ENCODE peak calls at places on chromosome 14, in ten cellular contexts. Y is endothelial cell of umbilical vein, L is testis, J is GM12865, S is Caco-2, U is GM10248, F is mesothelial cell of epicardium, T is fibroblast of pulmonary artery, P is lung, B is MCF 10A. N is an unnamed sample.

GRCh38 chr14:64704145-64704742 is at the start of gene PLEKHG3:
- DNase-seq in L (peak; percentile 80), B (peak; percentile 80), Y (peak; percentile 68), J (no peak), T (peak; percentile 72), S (peak; percentile 92), F (peak; percentile 84), U (no peak), P (peak; percentile 76), N (peak; percentile 82)

GRCh38 chr14:69373104-69373503 is 25.0 kb downstream of the ERH start:
- DNase-seq in P (no peak), T (no peak), Y (no peak), U (no peak), L (no peak), B (no peak), J (no peak), F (no peak), S (no peak), N (no peak)

GRCh38 chr14:21109377-21110260 is 8.8 kb downstream of the TMEM253 start:
- DNase-seq in F (no peak), B (peak; percentile 41), P (no peak), U (peak; percentile 18), J (peak; percentile 84), L (no peak), S (no peak), T (no peak), Y (no peak), N (no peak)

GRCh38 chr14:95784137-95784536 is 70.2 kb upstream of the TCL1A start:
- DNase-seq in B (peak; percentile 59), Y (peak; percentile 15), J (peak; percentile 34), F (peak; percentile 55), U (peak; percentile 41), L (no peak), S (no peak), T (peak; percentile 32), P (no peak), N (no peak)

GRCh38 chr14:104494483-104494882 is 85.1 kb upstream of the C14orf180 start:
- DNase-seq in U (no peak), S (no peak), P (no peak), L (no peak), Y (no peak), T (no peak), B (no peak), F (no peak), J (no peak), N (no peak)

GRCh38 chr14:105161314-105161713 is 7.3 kb downstream of the JAG2 start:
- DNase-seq in F (no peak), U (no peak), Y (no peak), L (no peak), J (no peak), P (no peak), T (no peak), S (no peak), B (no peak), N (no peak)

GRCh38 chr14:50957296-50957695 is 13.0 kb upstream of the PYGL start:
- DNase-seq in T (peak; percentile 70), B (peak; percentile 66), P (no peak), L (no peak), Y (no peak), J (no peak), F (no peak), S (no peak), U (no peak), N (no peak)

GRCh38 chr14:22379727-22380126 is 209.3 kb downstream of the DAD1 start:
- DNase-seq in Y (no peak), U (no peak), T (no peak), F (no peak), J (no peak), P (no peak), L (no peak), S (no peak), B (no peak), N (no peak)

GRCh38 chr14:69376439-69376838 is 21.7 kb downstream of the ERH start:
- DNase-seq in B (peak; percentile 73), T (peak; percentile 93), F (no peak), P (no peak), S (no peak), U (no peak), Y (no peak), L (no peak), J (no peak), N (no peak)

DNA sequence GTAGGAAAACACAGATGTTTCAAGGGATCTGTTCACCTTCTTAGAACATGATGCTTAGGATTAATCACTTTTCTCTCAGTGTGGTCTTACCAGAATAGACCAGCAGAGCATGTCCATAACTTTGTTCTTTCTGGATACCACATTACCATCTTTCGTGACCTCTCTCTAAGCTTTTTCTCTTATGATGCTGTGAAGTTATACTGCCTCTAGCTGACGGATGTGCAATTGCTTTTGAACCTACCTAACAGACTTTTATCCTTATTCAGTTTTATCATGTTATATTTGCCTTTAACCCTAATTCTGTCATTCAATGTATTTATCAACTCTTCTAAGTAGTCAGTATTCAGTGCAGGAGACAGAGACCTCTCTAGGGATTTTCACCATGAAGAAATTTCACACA is 246.7 kb downstream of the DACT1 start:
- DNase-seq in F (no peak), S (no peak), Y (no peak), J (peak; percentile 5), B (no peak), P (no peak), L (no peak), U (no peak), T (no peak), N (no peak)
- TF ChIP-seq CTCF in F (no peak), S (peak; percentile 53), Y (no peak), J (peak; percentile 21), B (no peak), P (no peak), L (no peak), U (peak; percentile 7), T (peak; percentile 19), N (peak; percentile 56)

GRCh38 chr14:106556665-106557289 is 1030.4 kb downstream of the TMEM121 start:
- DNase-seq in P (peak; percentile 62), U (peak; percentile 45), Y (no peak), S (peak; percentile 72), B (peak; percentile 68), L (peak; percentile 87), T (no peak), F (no peak), J (peak; percentile 55), N (no peak)

GRCh38 chr14:106547735-106548550 is 1021.6 kb downstream of the TMEM121 start:
- DNase-seq in J (no peak), S (no peak), Y (no peak), U (no peak), L (no peak), F (no peak), B (no peak), P (no peak), T (no peak), N (no peak)

GRCh38 chr14:106549064-106549463 is 1022.7 kb downstream of the TMEM121 start:
- DNase-seq in F (no peak), U (no peak), Y (no peak), L (no peak), T (no peak), P (no peak), B (no peak), J (no peak), S (no peak), N (no peak)

DNA sequence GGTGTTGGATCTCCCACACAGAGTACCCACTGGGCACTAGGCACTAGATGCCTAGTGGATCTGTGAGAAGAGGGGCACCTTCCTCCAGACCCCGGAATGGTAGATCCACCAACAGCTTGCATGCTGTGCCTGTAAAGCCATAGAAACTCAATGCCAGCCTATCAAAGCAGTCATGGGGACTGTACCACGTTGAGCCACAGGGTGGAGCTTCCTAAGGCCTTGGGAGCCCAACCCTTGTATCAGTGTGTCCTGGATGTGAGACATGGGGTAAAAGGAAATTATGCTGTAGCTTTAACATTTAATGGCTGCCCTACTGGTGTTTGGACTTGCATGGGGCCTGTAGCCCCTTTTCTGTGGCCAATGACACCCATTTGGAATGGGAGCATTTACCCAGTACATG is 1024.9 kb downstream of the TMEM121 start:
- DNase-seq in L (peak; percentile 37), F (no peak), U (no peak), P (no peak), Y (no peak), B (peak; percentile 11), S (no peak), T (no peak), J (no peak), N (no peak)
- TF ChIP-seq CTCF in L (no peak), F (no peak), U (peak; percentile 3), P (no peak), Y (no peak), B (no peak), S (peak; percentile 5), T (no peak), J (no peak), N (no peak)

GRCh38 chr14:60184597-60185555 is 19.7 kb upstream of the DHRS7 start:
- DNase-seq in Y (no peak), U (no peak), L (no peak), T (no peak), F (no peak), B (peak; percentile 27), S (no peak), J (no peak), P (no peak), N (no peak)
- TF ChIP-seq CTCF in Y (no peak), U (no peak), L (no peak), T (no peak), F (peak; percentile 31), B (no peak), S (no peak), J (no peak), P (no peak), N (peak; percentile 55)

GRCh38 chr14:73286598-73286997 is 49.3 kb downstream of the PAPLN start:
- DNase-seq in L (no peak), U (no peak), T (no peak), P (no peak), Y (no peak), F (no peak), J (no peak), S (no peak), B (no peak), N (no peak)

GRCh38 chr14:73285979-73286378 is 48.7 kb downstream of the PAPLN start:
- DNase-seq in U (no peak), J (no peak), P (no peak), L (no peak), B (no peak), S (no peak), T (no peak), Y (no peak), F (no peak), N (no peak)

GRCh38 chr14:73289308-73289707 is 52.0 kb downstream of the PAPLN start:
- DNase-seq in U (no peak), L (no peak), B (no peak), P (no peak), F (no peak), J (peak; percentile 47), S (no peak), T (no peak), Y (no peak), N (no peak)

GRCh38 chr14:73289729-73290128 is 52.4 kb downstream of the PAPLN start:
- DNase-seq in J (no peak), U (no peak), B (no peak), P (no peak), L (no peak), Y (no peak), T (no peak), S (no peak), F (no peak), N (no peak)

GRCh38 chr14:73287071-73287470 is 49.8 kb downstream of the PAPLN start:
- DNase-seq in J (no peak), L (no peak), Y (no peak), S (no peak), P (no peak), T (no peak), U (no peak), F (no peak), B (no peak), N (no peak)
- TF ChIP-seq CTCF in J (no peak), L (no peak), Y (no peak), S (no peak), P (no peak), T (no peak), U (no peak), F (no peak), B (no peak), N (no peak)